ENCODE peak calls at places on chromosomes 12 and 14, in ten cellular contexts. Q is AG09309; J is CD8-positive, alpha-beta T cell; I is cardiac fibroblast; L is stomach; B is SJSA1; K is GM23338; R is CD4-positive, alpha-beta memory T cell; V is mesenchymal stem cell; F is A549. N is an unnamed sample.

GRCh38 chr12:25052191-25053020 is 103.5 kb upstream of the BCAT1 start:
- DNase-seq in Q (no peak), J (peak; percentile 83), I (peak; percentile 5), L (no peak), B (no peak), K (peak; percentile 22), R (peak; percentile 82), V (no peak), F (no peak), N (peak; percentile 87)

GRCh38 chr12:56317675-56318074 is 1.9 kb upstream of the CNPY2 start:
- DNase-seq in Q (no peak), J (no peak), I (no peak), L (no peak), B (no peak), K (peak; percentile 62), R (no peak), V (no peak), F (no peak), N (no peak)

GRCh38 chr14:77746064-77746463 is 14.9 kb downstream of the SNW1 start:
- DNase-seq in Q (no peak), J (no peak), I (no peak), L (no peak), B (no peak), K (no peak), R (no peak), V (no peak), F (no peak), N (no peak)

GRCh38 chr12:113831016-113831415 is 135.1 kb downstream of the RBM19 start:
- DNase-seq in Q (peak; percentile 24), J (no peak), I (peak; percentile 29), L (no peak), B (no peak), K (no peak), R (no peak), V (no peak), F (no peak), N (no peak)

GRCh38 chr12:92942905-92943304 is 13.8 kb upstream of the EEA1 start:
- DNase-seq in Q (peak; percentile 79), J (no peak), I (peak; percentile 92), L (no peak), B (peak; percentile 45), K (no peak), R (no peak), V (peak; percentile 68), F (no peak), N (no peak)

GRCh38 chr12:52200783-52201519 is 9.1 kb upstream of the KRT80 start:
- DNase-seq in Q (no peak), J (no peak), I (no peak), L (no peak), B (peak; percentile 71), K (no peak), R (no peak), V (no peak), F (no peak), N (no peak)

GRCh38 chr14:63773504-63773903 is 45.6 kb upstream of the SGPP1 start:
- DNase-seq in Q (no peak), J (no peak), I (no peak), L (no peak), B (no peak), K (no peak), R (no peak), V (no peak), F (no peak), N (no peak)

GRCh38 chr14:69154779-69155178 is 1.9 kb upstream of the DCAF5 start:
- DNase-seq in Q (no peak), J (no peak), I (peak; percentile 61), L (peak; percentile 55), B (no peak), K (peak; percentile 59), R (no peak), V (peak; percentile 48), F (peak; percentile 65), N (no peak)

GRCh38 chr14:27605298-27605697 is 1007.5 kb upstream of the NOVA1 start:
- DNase-seq in Q (no peak), J (no peak), I (no peak), L (no peak), B (no peak), K (peak; percentile 45), R (no peak), V (peak; percentile 31), F (no peak), N (no peak)

GRCh38 chr12:50633950-50634349 is 129.2 kb downstream of the DIP2B start:
- DNase-seq in Q (no peak), J (no peak), I (peak; percentile 69), L (no peak), B (peak; percentile 72), K (no peak), R (no peak), V (peak; percentile 50), F (no peak), N (no peak)

GRCh38 chr14:33271216-33271615 is 332.5 kb downstream of the NPAS3 start:
- DNase-seq in Q (no peak), J (no peak), I (no peak), L (no peak), B (no peak), K (no peak), R (no peak), V (peak; percentile 24), F (no peak), N (no peak)

GRCh38 chr14:35470775-35471174 is 63.2 kb upstream of the INSM2 start:
- DNase-seq in Q (no peak), J (no peak), I (peak; percentile 26), L (no peak), B (no peak), K (peak; percentile 72), R (no peak), V (peak; percentile 24), F (no peak), N (no peak)

GRCh38 chr12:47481041-47481440 is 224.8 kb downstream of the RPAP3 start:
- DNase-seq in Q (no peak), J (no peak), I (no peak), L (no peak), B (no peak), K (no peak), R (no peak), V (no peak), F (no peak), N (no peak)

GRCh38 chr14:105141026-105141425 is 27.6 kb downstream of the JAG2 start:
- DNase-seq in Q (no peak), J (no peak), I (no peak), L (no peak), B (no peak), K (no peak), R (no peak), V (no peak), F (no peak), N (no peak)

GRCh38 chr12:65857875-65858274 is 33.6 kb downstream of the HMGA2 start:
- DNase-seq in Q (no peak), J (no peak), I (no peak), L (no peak), B (no peak), K (no peak), R (no peak), V (no peak), F (no peak), N (no peak)

GRCh38 chr12:106358410-106359241 is 1.1 kb downstream of the POLR3B start:
- DNase-seq in Q (peak; percentile 55), J (no peak), I (peak; percentile 78), L (peak; percentile 34), B (no peak), K (no peak), R (no peak), V (peak; percentile 90), F (peak; percentile 63), N (no peak)

GRCh38 chr14:20732477-20732876 is 13.2 kb upstream of the EDDM3A start:
- DNase-seq in Q (no peak), J (no peak), I (no peak), L (no peak), B (no peak), K (peak; percentile 25), R (no peak), V (no peak), F (no peak), N (no peak)

GRCh38 chr14:20730921-20731320 is 14.8 kb upstream of the EDDM3A start:
- DNase-seq in Q (no peak), J (no peak), I (no peak), L (no peak), B (no peak), K (no peak), R (no peak), V (no peak), F (no peak), N (no peak)

GRCh38 chr14:20734079-20734806 is 11.4 kb upstream of the EDDM3A start:
- DNase-seq in Q (no peak), J (no peak), I (no peak), L (no peak), B (no peak), K (no peak), R (no peak), V (no peak), F (no peak), N (no peak)

GRCh38 chr14:20732950-20733650 is 12.6 kb upstream of the EDDM3A start:
- DNase-seq in Q (no peak), J (no peak), I (no peak), L (no peak), B (no peak), K (no peak), R (no peak), V (no peak), F (no peak), N (no peak)
- H3K4me3 ChIP-seq in Q (no peak overlapping the region), J (no peak overlapping the region), I (no peak overlapping the region), L (no peak overlapping the region), B (no peak overlapping the region), K (no peak overlapping the region), R (no peak overlapping the region), V (no peak overlapping the region), F (no peak overlapping the region), N (no peak overlapping the region)

GRCh38 chr14:56799327-56799645 is 11.0 kb downstream of the OTX2 start:
- DNase-seq in Q (no peak), J (no peak), I (no peak), L (no peak), B (no peak), K (no peak), R (no peak), V (no peak), F (no peak), N (no peak)
- H3K4me3 ChIP-seq in Q (no peak overlapping the region), J (no peak overlapping the region), I (no peak overlapping the region), L (no peak overlapping the region), B (no peak overlapping the region), K (peak overlapping the region; percentile 62), R (no peak overlapping the region), V (no peak overlapping the region), F (no peak overlapping the region), N (no peak overlapping the region)

DNA sequence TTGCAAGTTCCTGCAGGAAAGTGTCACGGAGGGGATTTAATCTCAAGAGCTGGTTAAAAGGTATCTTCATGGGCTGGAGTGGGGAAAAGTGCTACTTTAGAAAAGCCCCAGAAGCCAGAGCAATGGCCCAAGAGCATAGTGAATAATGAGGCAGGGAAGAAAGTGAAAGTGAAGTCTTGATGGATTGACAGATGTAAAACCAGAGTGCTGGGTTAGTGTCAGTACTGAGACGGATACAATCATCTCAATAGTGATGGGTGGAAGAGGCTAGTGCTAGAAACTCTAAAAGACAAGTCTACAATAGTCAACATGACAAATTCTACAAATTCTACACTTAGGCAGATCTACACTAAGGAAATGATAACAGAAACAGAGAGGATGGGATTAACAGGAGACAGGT is 68.1 kb downstream of the CIT start:
- DNase-seq in Q (no peak), J (no peak), I (no peak), L (no peak), B (no peak), K (no peak), R (no peak), V (no peak), F (no peak), N (no peak)
- H3K4me3 ChIP-seq in Q (no peak overlapping the region), J (no peak overlapping the region), I (no peak overlapping the region), L (no peak overlapping the region), B (no peak overlapping the region), K (no peak overlapping the region), R (no peak overlapping the region), V (no peak overlapping the region), F (no peak overlapping the region), N (no peak overlapping the region)

GRCh38 chr12:54082402-54082892 is 28.8 kb downstream of the HOXC4 start:
- DNase-seq in Q (no peak), J (peak; percentile 65), I (peak; percentile 6), L (peak; percentile 74), B (no peak), K (peak; percentile 46), R (peak; percentile 59), V (no peak), F (no peak), N (no peak)
- H3K4me3 ChIP-seq in Q (no peak overlapping the region), J (peak overlapping the region; percentile 52), I (no peak overlapping the region), L (peak overlapping the region; percentile 42), B (no peak overlapping the region), K (peak overlapping the region; percentile 41), R (no peak overlapping the region), V (peak overlapping the region; percentile 67), F (no peak overlapping the region), N (no peak overlapping the region)

N was measured in Jurkat, Clone E6-1.